ENCODE peak calls at places on chromosomes 7 and 10, in five cellular contexts. S, U, O, T and M are unnamed samples.

GRCh38 chr10:22251751-22252285 is 34.0 kb upstream of the EBLN1 start:
- DNase-seq in O (peak; percentile 51), T (no peak), S (peak; percentile 49), U (peak; percentile 59), M (peak; percentile 65)

GRCh38 chr10:47365561-47365960 is 17.4 kb downstream of the RBP3 start:
- DNase-seq in S (peak; percentile 8), U (peak; percentile 14), O (no peak), T (no peak), M (no peak)

GRCh38 chr7:18315241-18315640 is 180.3 kb upstream of the HDAC9 start:
- DNase-seq in S (no peak), T (no peak), U (no peak), O (no peak), M (no peak)

GRCh38 chr10:3530346-3531096 is 254.5 kb downstream of the KLF6 start:
- DNase-seq in O (no peak), U (no peak), T (no peak), S (no peak), M (no peak)

GRCh38 chr10:51369903-51370302 is 295.6 kb downstream of the PRKG1 start:
- DNase-seq in S (no peak), U (no peak), O (no peak), T (no peak), M (no peak)

GRCh38 chr10:88851706-88852105 is at the start of gene ANKRD22:
- DNase-seq in O (peak; percentile 89), T (no peak), U (no peak), S (peak; percentile 85), M (no peak)

GRCh38 chr7:9231683-9232082 is 798.3 kb downstream of the NXPH1 start:
- DNase-seq in U (no peak), S (no peak), O (no peak), T (no peak), M (no peak)

GRCh38 chr7:55140221-55140980 is 121.6 kb downstream of the EGFR start:
- DNase-seq in U (peak; percentile 86), O (no peak), S (no peak), T (no peak), M (no peak)

GRCh38 chr10:22550732-22551131 is 163.6 kb downstream of the PIP4K2A start:
- DNase-seq in O (peak; percentile 21), T (no peak), U (no peak), S (peak; percentile 44), M (no peak)

GRCh38 chr7:130912910-130913720 is 179.1 kb upstream of the KLF14 start:
- DNase-seq in T (peak; percentile 80), U (peak; percentile 66), O (peak; percentile 69), S (peak; percentile 67), M (peak; percentile 38)

GRCh38 chr7:22576941-22577927 is 77.2 kb upstream of the STEAP1B start:
- DNase-seq in S (no peak), U (peak; percentile 62), T (peak; percentile 25), O (peak; percentile 74), M (no peak)

GRCh38 chr7:16810573-16810972 is 5.8 kb upstream of the AGR2 start:
- DNase-seq in T (no peak), O (no peak), U (no peak), S (no peak), M (no peak)

GRCh38 chr7:1667566-1668485 is 2.3 kb upstream of the ELFN1 start:
- DNase-seq in S (no peak), T (no peak), U (peak; percentile 91), O (peak; percentile 1), M (no peak)

GRCh38 chr10:125082881-125083575 is 77.3 kb downstream of the CTBP2 start:
- DNase-seq in T (no peak), S (no peak), O (no peak), U (no peak), M (no peak)

GRCh38 chr10:61842755-61843497 is 58.6 kb upstream of the ARID5B start:
- DNase-seq in O (no peak), S (no peak), T (no peak), U (no peak), M (peak; percentile 81)

GRCh38 chr10:61902448-61903183 is 1.1 kb downstream of the ARID5B start:
- DNase-seq in U (peak; percentile 86), O (peak; percentile 73), S (peak; percentile 47), T (no peak), M (peak; percentile 66)

GRCh38 chr10:97320480-97321031 is 1.5 kb downstream of the FRAT1 start:
- DNase-seq in T (no peak), S (peak; percentile 29), U (peak; percentile 63), O (no peak), M (peak; percentile 28)

GRCh38 chr7:2554654-2555053 is 670 bp downstream of the BRAT1 start:
- DNase-seq in U (no peak), O (no peak), T (no peak), S (no peak), M (peak; percentile 47)

GRCh38 chr7:16084370-16084769 is 337.0 kb downstream of the CRPPA start:
- DNase-seq in S (no peak), U (no peak), O (no peak), T (no peak), M (no peak)

DNA sequence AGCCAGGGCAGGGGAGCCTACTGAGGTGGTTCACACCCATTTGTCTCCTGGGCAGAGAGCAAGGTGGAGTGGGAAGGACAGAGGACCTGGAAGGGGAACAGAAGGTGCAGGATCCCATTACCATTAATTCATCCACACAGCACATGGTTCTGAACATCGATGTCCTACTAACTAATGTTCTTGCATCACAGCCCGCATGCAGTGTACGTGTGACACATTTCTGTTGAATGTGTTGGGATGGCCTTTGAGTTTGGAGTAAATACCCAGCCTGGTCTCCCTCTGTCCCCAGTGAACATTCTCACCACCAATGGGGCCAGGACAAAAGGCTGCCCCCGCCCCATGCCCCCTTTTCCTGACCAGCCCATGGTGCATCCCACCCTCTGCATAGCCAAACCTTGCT is 46.3 kb downstream of the FAM241B start:
- DNase-seq in T (no peak), S (no peak), U (no peak), O (no peak), M (no peak)
- H3K4me1 ChIP-seq in T (no peaks in the 10 kb centered on the region), S (no peaks in the 10 kb centered on the region), U (no peaks in the 10 kb centered on the region), O (no peaks in the 10 kb centered on the region), M (no peaks in the 10 kb centered on the region)

GRCh38 chr10:80526742-80527141 is 11.0 kb upstream of the SH2D4B start:
- DNase-seq in O (no peak), S (no peak), T (no peak), U (no peak), M (no peak)
- H3K4me1 ChIP-seq in O (no peaks in the 10 kb centered on the region), S (peaks cover 10% of the 10 kb centered on the region), T (no peaks in the 10 kb centered on the region), U (no peaks in the 10 kb centered on the region), M (no peaks in the 10 kb centered on the region)

DNA sequence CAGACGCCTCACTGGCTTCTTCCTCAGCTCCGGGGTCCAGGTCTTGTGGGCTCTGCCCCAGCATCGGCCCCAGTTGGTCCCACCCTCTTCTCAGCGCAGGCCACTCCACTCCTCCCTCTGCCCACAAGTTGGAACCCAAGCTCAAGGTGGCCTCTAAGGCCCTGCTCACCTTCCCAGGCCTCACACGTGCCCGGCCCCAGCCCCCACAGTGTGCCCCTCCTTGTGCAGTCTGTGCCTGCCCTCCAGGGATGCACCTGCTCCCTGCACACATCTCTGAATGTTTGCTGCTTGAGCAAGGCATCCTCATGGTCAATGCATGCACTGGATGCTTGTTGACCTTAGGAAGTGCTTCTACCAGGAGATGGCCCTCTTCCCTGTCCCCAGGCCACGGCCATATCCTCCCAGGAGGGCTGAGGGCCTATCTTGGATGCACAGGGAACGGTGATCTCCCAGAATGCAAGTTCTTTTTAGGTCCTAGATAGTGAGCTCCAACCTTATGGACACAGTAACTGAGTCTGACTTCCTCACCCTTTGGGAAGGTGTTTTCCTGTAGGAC is 7.7 kb upstream of the AEBP1 start:
- DNase-seq in T (no peak), U (no peak), O (no peak), S (no peak), M (no peak)
- H3K4me1 ChIP-seq in T (peaks cover 12% of the 10 kb centered on the region), U (no peaks in the 10 kb centered on the region), O (no peaks in the 10 kb centered on the region), S (no peaks in the 10 kb centered on the region), M (no peaks in the 10 kb centered on the region)

GRCh38 chr10:17209302-17209701 is 7.8 kb upstream of the TRDMT1 start:
- DNase-seq in S (no peak), O (no peak), T (no peak), U (no peak), M (no peak)
- H3K4me1 ChIP-seq in S (no peaks in the 10 kb centered on the region), O (no peaks in the 10 kb centered on the region), T (peaks cover 32% of the 10 kb centered on the region), U (no peaks in the 10 kb centered on the region), M (no peaks in the 10 kb centered on the region)

GRCh38 chr7:28705350-28705749 is 252.8 kb downstream of the TRIL start:
- DNase-seq in U (no peak), S (no peak), O (no peak), T (no peak), M (no peak)
- H3K4me1 ChIP-seq in U (no peaks in the 10 kb centered on the region), S (no peaks in the 10 kb centered on the region), O (peaks cover 4% of the 10 kb centered on the region), T (peaks cover 14% of the 10 kb centered on the region), M (peaks cover 4% of the 10 kb centered on the region)

DNA sequence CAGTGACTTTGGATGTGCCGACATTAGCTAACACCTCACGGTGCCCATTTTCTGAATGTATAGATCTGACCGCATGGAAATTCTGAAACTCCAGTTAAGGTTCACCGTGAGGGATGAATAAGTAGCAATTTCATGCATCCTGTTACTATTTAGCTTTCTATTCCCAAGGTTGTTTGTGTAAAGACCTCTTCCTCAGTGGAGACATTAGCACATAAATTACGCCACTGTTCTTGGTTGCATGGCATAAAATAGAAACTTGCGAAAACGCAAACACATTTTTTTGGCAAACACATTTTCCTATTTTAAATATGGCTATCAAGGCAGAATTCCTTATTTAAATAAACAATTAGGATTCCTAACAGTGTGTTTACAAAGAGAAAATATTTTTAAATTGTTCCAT is 36.5 kb downstream of the DENND2A start:
- DNase-seq in O (no peak), T (no peak), S (no peak), U (no peak), M (no peak)
- H3K4me1 ChIP-seq in O (no peaks in the 10 kb centered on the region), T (no peaks in the 10 kb centered on the region), S (peaks cover 5% of the 10 kb centered on the region), U (no peaks in the 10 kb centered on the region), M (no peaks in the 10 kb centered on the region)

DNA sequence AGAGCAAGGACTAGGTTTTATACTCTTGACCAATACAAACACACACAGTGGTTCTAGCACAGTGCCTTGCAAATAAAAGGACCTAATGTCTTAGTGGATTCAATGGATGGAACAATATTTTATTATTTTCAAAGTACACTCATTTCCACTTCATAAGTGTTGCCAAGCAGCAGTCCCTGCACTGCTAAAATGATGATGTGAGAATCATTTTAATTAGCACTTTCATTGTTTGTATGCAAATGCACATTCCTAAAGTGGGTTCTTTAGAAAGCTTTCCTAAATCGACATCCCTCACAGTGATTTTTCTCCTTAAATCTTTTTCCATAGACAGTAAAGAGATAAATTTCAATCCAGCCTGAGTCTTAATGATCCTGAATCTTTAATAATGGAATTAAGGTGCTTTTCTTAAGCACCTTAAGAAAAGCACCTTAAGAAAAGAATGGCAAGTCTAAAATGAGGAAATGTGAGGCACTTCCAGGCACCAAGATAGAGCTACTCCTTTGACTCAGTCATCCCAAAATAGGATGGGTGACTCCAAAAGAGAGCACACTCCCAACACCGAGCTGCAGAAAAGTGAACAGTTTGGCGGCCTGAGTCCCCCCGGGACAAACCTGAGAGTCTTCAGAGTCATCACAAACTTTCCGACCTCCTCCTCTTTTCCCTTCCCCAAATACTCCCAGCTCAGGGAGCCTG is 84.5 kb downstream of the SORBS1 start:
- DNase-seq in O (no peak), T (no peak), S (no peak), U (no peak), M (peak; percentile 4)
- H3K4me1 ChIP-seq in O (peaks cover 60% of the 10 kb centered on the region), T (peaks cover 82% of the 10 kb centered on the region), S (peaks cover 60% of the 10 kb centered on the region), U (peaks cover 91% of the 10 kb centered on the region), M (no peaks in the 10 kb centered on the region)